ENCODE peak calls at places on chromosomes 16 and 17, in four cellular contexts. One of them, this sample, is unnamed.

GRCh38 chr16:84029297-84030096 is 13.1 kb downstream of the SLC38A8 start:
- DNase-seq in AG04449: no peak
- DNase-seq in HFF-Myc: no peak
- DNase-seq in adipocyte: no peak
- DNase-seq in this sample: no peak

GRCh38 chr17:12990041-12990808 is 27.6 kb downstream of the ELAC2 start:
- DNase-seq in HFF-Myc: no peak
- DNase-seq in adipocyte: no peak
- DNase-seq in AG04449: no peak
- DNase-seq in this sample: no peak

GRCh38 chr17:325270-325976 is 27.2 kb downstream of the RPH3AL start:
- DNase-seq in adipocyte: no peak
- DNase-seq in HFF-Myc: no peak
- DNase-seq in AG04449: no peak
- DNase-seq in this sample: no peak

GRCh38 chr16:30068750-30069574 is 3.4 kb downstream of the ALDOA start:
- DNase-seq in AG04449: no peak
- DNase-seq in adipocyte: peak
- DNase-seq in HFF-Myc: no peak
- DNase-seq in this sample: no peak

GRCh38 chr16:29927523-29927905 is 1.5 kb upstream of the KCTD13 start:
- DNase-seq in adipocyte: peak
- DNase-seq in AG04449: no peak
- DNase-seq in HFF-Myc: no peak
- DNase-seq in this sample: no peak

GRCh38 chr17:33778505-33779398 is 476.3 kb upstream of the CCL2 start:
- DNase-seq in AG04449: peak
- DNase-seq in HFF-Myc: peak
- DNase-seq in adipocyte: peak
- DNase-seq in this sample: peak

GRCh38 chr16:50630394-50631020 is 50.6 kb downstream of the SNX20 start:
- DNase-seq in HFF-Myc: no peak
- DNase-seq in adipocyte: no peak
- DNase-seq in AG04449: no peak
- DNase-seq in this sample: no peak

GRCh38 chr16:87344165-87344930 is 27.2 kb upstream of the C16orf95 start:
- DNase-seq in adipocyte: no peak
- DNase-seq in HFF-Myc: no peak
- DNase-seq in AG04449: no peak
- DNase-seq in this sample: no peak

GRCh38 chr16:50207652-50208051 is 54.5 kb downstream of the TENT4B start:
- DNase-seq in adipocyte: peak
- DNase-seq in HFF-Myc: peak
- DNase-seq in AG04449: no peak
- DNase-seq in this sample: peak

GRCh38 chr16:720507-720989 is 398 bp upstream of the ANTKMT start:
- DNase-seq in AG04449: no peak
- DNase-seq in adipocyte: peak
- DNase-seq in HFF-Myc: no peak
- DNase-seq in this sample: peak

GRCh38 chr17:73188011-73188410 is 4.8 kb upstream of the COG1 start:
- DNase-seq in adipocyte: no peak
- DNase-seq in AG04449: no peak
- DNase-seq in HFF-Myc: no peak
- DNase-seq in this sample: no peak

GRCh38 chr16:11675561-11676511 is 7.6 kb downstream of the SNN start:
- DNase-seq in HFF-Myc: no peak
- DNase-seq in adipocyte: no peak
- DNase-seq in AG04449: no peak
- DNase-seq in this sample: no peak

GRCh38 chr16:85381738-85382592 is 231.2 kb upstream of the GSE1 start:
- DNase-seq in AG04449: no peak
- DNase-seq in adipocyte: peak
- DNase-seq in HFF-Myc: no peak
- DNase-seq in this sample: peak

DNA sequence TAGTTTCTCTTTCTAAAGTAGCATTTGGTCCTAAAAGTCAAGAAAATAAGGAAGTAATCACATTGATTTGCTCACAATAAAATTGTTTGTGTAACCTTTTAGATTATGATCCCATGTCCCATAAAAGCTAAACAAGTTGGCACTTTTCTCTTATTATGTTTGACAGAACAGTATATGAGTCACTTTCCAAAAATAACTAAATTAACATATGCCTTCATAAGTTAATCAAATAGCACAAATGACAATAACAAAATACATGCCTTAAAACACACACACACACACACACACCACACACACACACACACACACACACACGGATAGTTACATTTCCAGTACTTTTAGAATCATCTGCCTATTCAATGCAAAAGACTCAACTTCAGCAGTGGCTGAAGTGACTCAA is 2.8 kb downstream of the MED13 start:
- DNase-seq in adipocyte: peak
- DNase-seq in HFF-Myc: no peak
- DNase-seq in AG04449: no peak
- DNase-seq in this sample: no peak
- H3K4me3 ChIP-seq in adipocyte: peak
- H3K4me3 ChIP-seq in HFF-Myc: peak
- H3K4me3 ChIP-seq in AG04449: peak
- H3K4me3 ChIP-seq in this sample: peak

GRCh38 chr17:79949646-79950292 is 85.9 kb downstream of the TBC1D16 start:
- DNase-seq in adipocyte: no peak
- DNase-seq in AG04449: no peak
- DNase-seq in HFF-Myc: no peak
- DNase-seq in this sample: no peak
- H3K4me3 ChIP-seq in adipocyte: no peak
- H3K4me3 ChIP-seq in AG04449: no peak
- H3K4me3 ChIP-seq in HFF-Myc: no peak
- H3K4me3 ChIP-seq in this sample: no peak

GRCh38 chr17:6554871-6555330 is 1.5 kb downstream of the PITPNM3 start:
- DNase-seq in adipocyte: no peak
- DNase-seq in HFF-Myc: no peak
- DNase-seq in AG04449: no peak
- DNase-seq in this sample: no peak
- H3K4me3 ChIP-seq in adipocyte: peak
- H3K4me3 ChIP-seq in HFF-Myc: no peak
- H3K4me3 ChIP-seq in AG04449: no peak
- H3K4me3 ChIP-seq in this sample: no peak

GRCh38 chr17:3004925-3005324 is 58.5 kb downstream of the OR1D5 start:
- DNase-seq in HFF-Myc: no peak
- DNase-seq in adipocyte: no peak
- DNase-seq in AG04449: no peak
- DNase-seq in this sample: no peak

GRCh38 chr17:3002538-3003301 is 60.7 kb downstream of the OR1D5 start:
- DNase-seq in adipocyte: no peak
- DNase-seq in AG04449: no peak
- DNase-seq in HFF-Myc: no peak
- DNase-seq in this sample: no peak

GRCh38 chr17:3003401-3004149 is 59.8 kb downstream of the OR1D5 start:
- DNase-seq in HFF-Myc: no peak
- DNase-seq in AG04449: no peak
- DNase-seq in adipocyte: no peak
- DNase-seq in this sample: no peak

GRCh38 chr17:3005696-3006095 is 57.7 kb downstream of the OR1D5 start:
- DNase-seq in adipocyte: no peak
- DNase-seq in HFF-Myc: no peak
- DNase-seq in AG04449: no peak
- DNase-seq in this sample: no peak

DNA sequence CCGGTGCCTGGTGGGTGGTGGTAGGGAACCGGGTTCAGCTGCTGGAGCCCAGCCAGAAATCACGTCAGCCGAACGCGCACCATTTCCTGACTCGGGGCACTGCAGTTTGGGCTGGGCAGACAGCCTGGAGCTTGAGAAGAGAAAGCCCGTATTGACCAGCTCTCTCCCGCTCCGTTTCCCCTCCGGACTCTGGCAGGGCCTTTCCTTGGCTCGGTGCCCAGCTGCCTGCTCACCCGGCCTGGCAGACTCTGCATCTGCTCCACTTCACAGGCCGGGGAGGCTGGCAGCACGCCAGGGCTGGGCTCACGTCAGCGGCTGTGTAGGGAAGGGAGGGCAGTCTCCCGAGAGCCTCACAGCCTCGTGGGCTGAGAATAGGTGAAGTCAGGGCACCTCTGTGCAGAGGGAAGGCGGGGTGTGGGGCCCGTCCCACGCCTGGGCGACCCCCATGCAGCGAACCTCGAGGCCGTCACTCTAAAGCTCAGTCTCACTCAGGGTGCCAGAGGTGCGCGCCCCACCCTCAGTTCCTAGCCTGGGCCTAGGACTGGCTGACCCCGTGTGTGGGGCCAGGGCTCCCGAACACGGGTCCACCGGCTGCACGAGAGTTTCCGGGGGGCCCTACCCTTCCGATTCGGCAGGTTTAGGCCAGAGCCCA is 59.1 kb downstream of the OR1D5 start:
- DNase-seq in HFF-Myc: peak
- DNase-seq in AG04449: peak
- DNase-seq in adipocyte: peak
- DNase-seq in this sample: peak
- H3K4me3 ChIP-seq in HFF-Myc: no peak
- H3K4me3 ChIP-seq in AG04449: no peak
- H3K4me3 ChIP-seq in adipocyte: peak
- H3K4me3 ChIP-seq in this sample: no peak

DNA sequence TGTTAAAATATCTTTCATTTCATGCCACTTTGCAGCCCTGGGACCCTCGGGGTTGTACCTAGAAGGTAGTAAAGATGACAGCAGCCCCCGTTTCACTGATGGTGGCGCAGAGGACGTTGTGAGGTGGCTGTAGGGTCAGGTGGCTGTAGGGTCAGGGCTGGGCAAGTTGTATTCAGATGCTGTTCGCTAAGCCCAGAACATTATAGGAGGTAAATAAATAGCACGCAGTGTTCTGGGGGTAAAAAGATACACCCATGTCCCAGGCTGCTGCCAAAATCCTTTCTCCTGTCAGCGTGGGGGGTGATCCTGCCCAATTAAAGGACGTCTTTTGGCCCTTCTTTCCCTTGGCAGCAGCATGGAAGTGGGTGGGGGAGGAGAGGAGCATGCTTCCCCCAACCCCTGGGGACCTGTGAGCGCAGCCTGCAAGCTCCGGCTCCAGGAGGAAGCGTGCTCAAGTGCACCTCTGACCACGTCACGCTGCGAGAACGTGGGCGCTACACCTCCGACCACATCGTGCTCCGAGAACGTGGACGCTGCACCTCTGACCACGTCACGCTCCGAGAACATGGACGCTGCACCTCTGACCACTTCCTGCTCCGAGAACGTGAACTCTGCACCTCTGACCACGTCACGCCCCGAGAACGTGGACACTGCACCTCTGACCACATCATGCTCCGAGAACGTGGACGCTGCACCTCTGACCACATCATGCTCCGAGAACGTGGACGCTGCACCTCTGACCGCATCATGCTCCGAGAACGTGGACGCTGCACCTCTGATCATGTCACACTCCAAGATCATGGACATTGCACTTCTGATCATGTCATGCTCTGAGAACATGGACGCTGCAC is 182.1 kb downstream of the RPTOR start:
- DNase-seq in AG04449: no peak
- DNase-seq in HFF-Myc: no peak
- DNase-seq in adipocyte: no peak
- DNase-seq in this sample: no peak
- H3K4me3 ChIP-seq in AG04449: no peak
- H3K4me3 ChIP-seq in HFF-Myc: no peak
- H3K4me3 ChIP-seq in adipocyte: no peak
- H3K4me3 ChIP-seq in this sample: no peak

This sample was measured in foreskin fibroblast.